ENCODE peak calls at places on chromosome 15, in ten cellular contexts. E is spleen, L is ovary, F is cardiac fibroblast, A is sigmoid colon, K is choroid plexus epithelial cell, D is coronary artery, J is IMR-90, B is epithelial cell of esophagus, Z is D721Med. G is an unnamed sample.

GRCh38 chr15:68644088-68644904 is 65.5 kb downstream of the CORO2B start:
- DNase-seq in E (no peak), L (peak), F (peak), A (peak), K (peak), D (peak), J (peak), B (peak), Z (no peak), G (no peak)

GRCh38 chr15:45638641-45639040 is 3.8 kb downstream of the SQOR start:
- DNase-seq in E (no peak), L (no peak), F (no peak), A (no peak), K (no peak), D (no peak), J (no peak), B (peak), Z (no peak), G (no peak)

GRCh38 chr15:43214169-43214568 is 6.6 kb downstream of the EPB42 start:
- DNase-seq in E (no peak), L (no peak), F (no peak), A (no peak), K (no peak), D (peak), J (no peak), B (no peak), Z (no peak), G (no peak)

GRCh38 chr15:60814855-60815254 is 335.9 kb upstream of the ICE2 start:
- DNase-seq in E (no peak), L (no peak), F (no peak), A (no peak), K (no peak), D (no peak), J (no peak), B (no peak), Z (no peak), G (no peak)

GRCh38 chr15:77034620-77035467 is 36.1 kb downstream of the TSPAN3 start:
- DNase-seq in E (peak), L (peak), F (peak), A (peak), K (peak), D (peak), J (no peak), B (no peak), Z (no peak), G (peak)

GRCh38 chr15:59317211-59317610 is 55.5 kb downstream of the MYO1E start:
- DNase-seq in E (no peak), L (no peak), F (no peak), A (no peak), K (no peak), D (no peak), J (peak), B (no peak), Z (no peak), G (no peak)

GRCh38 chr15:62749036-62749435 is 293.5 kb upstream of the TPM1 start:
- DNase-seq in E (no peak), L (no peak), F (no peak), A (no peak), K (no peak), D (no peak), J (no peak), B (no peak), Z (no peak), G (no peak)

GRCh38 chr15:68289057-68289456 is 11.5 kb downstream of the FEM1B start:
- DNase-seq in E (no peak), L (no peak), F (no peak), A (no peak), K (no peak), D (no peak), J (no peak), B (no peak), Z (no peak), G (no peak)

GRCh38 chr15:52379395-52380111 is 83.9 kb upstream of the MYO5C start:
- DNase-seq in E (no peak), L (no peak), F (no peak), A (no peak), K (no peak), D (no peak), J (no peak), B (no peak), Z (no peak), G (no peak)

GRCh38 chr15:91308855-91309254 is 208.8 kb downstream of the SV2B start:
- DNase-seq in E (no peak), L (no peak), F (no peak), A (no peak), K (no peak), D (no peak), J (no peak), B (no peak), Z (no peak), G (no peak)

GRCh38 chr15:29860872-29861271 is 38.6 kb upstream of the TJP1 start:
- DNase-seq in E (no peak), L (no peak), F (no peak), A (no peak), K (no peak), D (no peak), J (peak), B (peak), Z (no peak), G (no peak)

GRCh38 chr15:101491739-101492640 is 2.5 kb upstream of the PCSK6 start:
- DNase-seq in E (no peak), L (no peak), F (no peak), A (no peak), K (no peak), D (peak), J (no peak), B (no peak), Z (peak), G (peak)

GRCh38 chr15:43225201-43225949 is 4.6 kb upstream of the EPB42 start:
- DNase-seq in E (no peak), L (no peak), F (peak), A (no peak), K (peak), D (no peak), J (peak), B (peak), Z (peak), G (no peak)

GRCh38 chr15:61828860-61829513 is 231.3 kb downstream of the VPS13C start:
- DNase-seq in E (no peak), L (no peak), F (no peak), A (no peak), K (no peak), D (no peak), J (no peak), B (no peak), Z (no peak), G (no peak)

GRCh38 chr15:78695046-78695671 is 54.1 kb upstream of the CHRNB4 start:
- DNase-seq in E (no peak), L (no peak), F (no peak), A (no peak), K (no peak), D (peak), J (no peak), B (no peak), Z (no peak), G (peak)

GRCh38 chr15:51401872-51402517 is 60.5 kb downstream of the GLDN start:
- DNase-seq in E (peak), L (no peak), F (peak), A (no peak), K (peak), D (no peak), J (peak), B (peak), Z (no peak), G (peak)

GRCh38 chr15:29364429-29365078 is 94.9 kb upstream of the NSMCE3 start:
- DNase-seq in E (no peak), L (no peak), F (peak), A (no peak), K (peak), D (no peak), J (peak), B (peak), Z (no peak), G (no peak)

GRCh38 chr15:76377751-76378150 is 41.2 kb downstream of the ISL2 start:
- DNase-seq in E (no peak), L (no peak), F (no peak), A (no peak), K (no peak), D (no peak), J (no peak), B (no peak), Z (no peak), G (no peak)

GRCh38 chr15:29785068-29785467 is 37.2 kb downstream of the TJP1 start:
- DNase-seq in E (no peak), L (no peak), F (no peak), A (no peak), K (peak), D (no peak), J (no peak), B (no peak), Z (no peak), G (no peak)

GRCh38 chr15:88036154-88036839 is 220.2 kb downstream of the NTRK3 start:
- DNase-seq in E (no peak), L (no peak), F (no peak), A (no peak), K (no peak), D (no peak), J (no peak), B (no peak), Z (no peak), G (no peak)

GRCh38 chr15:100919481-100920405 is 586 bp downstream of the LRRK1 start:
- DNase-seq in E (peak), L (peak), F (peak), A (no peak), K (peak), D (peak), J (peak), B (peak), Z (no peak), G (no peak)

GRCh38 chr15:63521405-63522142 is 17.2 kb downstream of the USP3 start:
- DNase-seq in E (no peak), L (no peak), F (no peak), A (no peak), K (peak), D (no peak), J (peak), B (no peak), Z (no peak), G (no peak)

GRCh38 chr15:66730168-66731014 is 28.4 kb downstream of the SMAD6 start:
- DNase-seq in E (no peak), L (no peak), F (no peak), A (peak), K (no peak), D (no peak), J (peak), B (peak), Z (no peak), G (no peak)

GRCh38 chr15:85854345-85855097 is 59.8 kb upstream of the KLHL25 start:
- DNase-seq in E (no peak), L (peak), F (peak), A (no peak), K (peak), D (no peak), J (peak), B (peak), Z (peak), G (no peak)

GRCh38 chr15:70098170-70098460 is 398 bp upstream of the TLE3 start:
- DNase-seq in E (peak), L (no peak), F (no peak), A (no peak), K (no peak), D (no peak), J (no peak), B (no peak), Z (no peak), G (no peak)
- TF ChIP-seq CTCF in E (no peak), L (peak), F (no peak), A (no peak), K (no peak), D (no peak), J (no peak), B (no peak), Z (no peak), G (peak)

GRCh38 chr15:31857194-31857593 is 173.1 kb upstream of the CHRNA7 start:
- DNase-seq in E (no peak), L (no peak), F (no peak), A (no peak), K (no peak), D (no peak), J (no peak), B (no peak), Z (no peak), G (peak)
- TF ChIP-seq CTCF in E (no peak), L (no peak), F (no peak), A (no peak), K (no peak), D (no peak), J (no peak), B (no peak), Z (peak), G (no peak)

GRCh38 chr15:44299997-44300396 is 11.5 kb downstream of the GOLM2 start:
- DNase-seq in E (no peak), L (no peak), F (no peak), A (no peak), K (no peak), D (no peak), J (no peak), B (no peak), Z (no peak), G (no peak)

GRCh38 chr15:44295909-44296420 is 7.4 kb downstream of the GOLM2 start:
- DNase-seq in E (no peak), L (no peak), F (peak), A (no peak), K (peak), D (no peak), J (peak), B (no peak), Z (no peak), G (no peak)

GRCh38 chr15:44300567-44300966 is 12.0 kb downstream of the GOLM2 start:
- DNase-seq in E (no peak), L (no peak), F (no peak), A (no peak), K (no peak), D (no peak), J (no peak), B (no peak), Z (no peak), G (no peak)

GRCh38 chr15:44296625-44297524 is 8.4 kb downstream of the GOLM2 start:
- DNase-seq in E (no peak), L (no peak), F (peak), A (no peak), K (peak), D (no peak), J (peak), B (peak), Z (no peak), G (no peak)

GRCh38 chr15:44298878-44299277 is 10.4 kb downstream of the GOLM2 start:
- DNase-seq in E (no peak), L (no peak), F (no peak), A (no peak), K (no peak), D (no peak), J (no peak), B (peak), Z (no peak), G (no peak)
- TF ChIP-seq CTCF in E (no peak), L (no peak), F (peak), A (no peak), K (peak), D (no peak), J (peak), B (peak), Z (peak), G (peak)

DNA sequence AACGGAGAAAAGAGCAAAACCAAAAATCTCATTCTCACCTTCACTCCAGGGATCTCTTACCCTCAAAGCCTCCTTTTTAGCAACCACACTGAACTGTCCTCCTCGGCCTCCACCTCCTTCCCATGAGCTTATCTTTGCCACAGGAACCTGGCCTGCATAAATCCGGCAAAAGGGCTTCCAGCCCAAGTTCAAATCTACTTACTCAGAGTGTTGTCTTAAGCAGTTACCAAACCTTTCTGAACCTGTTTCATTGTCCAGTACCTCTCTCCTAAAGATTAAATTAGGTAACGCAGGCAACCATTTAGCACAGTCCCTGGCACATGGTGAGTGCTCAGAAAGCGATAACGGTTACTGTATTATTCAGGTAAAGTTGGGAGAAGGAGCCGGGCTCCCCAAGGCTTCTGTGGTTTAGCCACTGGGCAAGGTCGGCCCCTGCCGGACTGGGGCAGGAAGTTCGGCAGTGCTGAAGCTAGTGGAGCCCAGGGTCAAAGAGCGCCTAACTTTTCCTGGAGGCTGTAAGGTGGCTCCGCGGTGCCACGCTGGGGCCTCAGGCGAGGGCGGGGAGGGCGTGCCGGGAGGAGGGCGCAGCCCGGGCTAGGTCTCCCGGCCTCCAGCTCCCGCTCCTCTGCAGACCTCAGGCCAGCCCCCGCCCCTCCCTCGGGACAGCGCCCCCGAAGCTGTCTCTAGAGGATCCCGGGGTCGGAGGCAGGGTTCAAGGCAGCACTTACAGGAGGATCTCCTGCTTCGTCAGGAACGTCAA is 620 bp downstream of the CIB1 start:
- DNase-seq in E (peak), L (no peak), F (peak), A (peak), K (peak), D (no peak), J (peak), B (peak), Z (no peak), G (no peak)
- TF ChIP-seq CTCF in E (peak), L (peak), F (peak), A (peak), K (peak), D (peak), J (peak), B (peak), Z (no peak), G (peak)

GRCh38 chr15:80856400-80856799 is 77.2 kb downstream of the CEMIP start:
- DNase-seq in E (no peak), L (no peak), F (no peak), A (no peak), K (no peak), D (no peak), J (no peak), B (peak), Z (no peak), G (no peak)
- TF ChIP-seq CTCF in E (no peak), L (peak), F (no peak), A (no peak), K (peak), D (no peak), J (peak), B (no peak), Z (peak), G (peak)

DNA sequence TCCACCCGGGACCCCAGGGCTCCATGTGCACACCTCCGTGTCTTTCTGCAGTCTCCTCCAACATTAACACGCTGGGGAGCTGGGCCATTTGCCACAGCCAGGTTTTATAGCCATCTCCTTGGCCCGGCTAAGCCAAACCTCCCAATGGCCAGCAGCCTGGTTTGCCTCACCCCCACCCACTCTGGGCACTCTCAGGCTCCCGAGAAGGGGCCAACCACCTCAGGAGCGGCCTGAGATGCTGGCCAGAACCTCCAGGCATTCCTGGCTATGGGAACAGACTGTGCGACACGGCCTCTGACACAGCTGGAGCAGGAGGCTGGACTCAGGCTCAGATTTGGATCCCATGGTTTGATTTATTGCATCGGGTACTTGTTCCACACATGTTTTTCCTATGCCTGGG is 289.7 kb downstream of the RPLP1 start:
- DNase-seq in E (no peak), L (no peak), F (no peak), A (peak), K (no peak), D (no peak), J (no peak), B (no peak), Z (no peak), G (no peak)
- TF ChIP-seq CTCF in E (no peak), L (no peak), F (no peak), A (no peak), K (no peak), D (no peak), J (no peak), B (no peak), Z (no peak), G (no peak)

GRCh38 chr15:89381888-89382287 is 47.3 kb upstream of the POLG start:
- DNase-seq in E (no peak), L (no peak), F (no peak), A (no peak), K (no peak), D (no peak), J (no peak), B (no peak), Z (no peak), G (no peak)

GRCh38 chr15:89385596-89386242 is 51.1 kb upstream of the POLG start:
- DNase-seq in E (peak), L (no peak), F (peak), A (no peak), K (no peak), D (no peak), J (no peak), B (no peak), Z (no peak), G (no peak)

GRCh38 chr15:89382288-89382687 is 47.7 kb upstream of the POLG start:
- DNase-seq in E (no peak), L (no peak), F (no peak), A (no peak), K (no peak), D (no peak), J (no peak), B (no peak), Z (no peak), G (no peak)

GRCh38 chr15:89381330-89381729 is 46.7 kb upstream of the POLG start:
- DNase-seq in E (peak), L (no peak), F (no peak), A (no peak), K (no peak), D (no peak), J (no peak), B (no peak), Z (no peak), G (no peak)

GRCh38 chr15:89383635-89384604 is 49.3 kb upstream of the POLG start:
- DNase-seq in E (peak), L (peak), F (peak), A (peak), K (peak), D (no peak), J (peak), B (peak), Z (no peak), G (no peak)
- TF ChIP-seq CTCF in E (no peak), L (no peak), F (no peak), A (no peak), K (no peak), D (no peak), J (no peak), B (no peak), Z (no peak), G (no peak)

GRCh38 chr15:74405823-74406222 is 27.9 kb downstream of the SEMA7A start:
- DNase-seq in E (no peak), L (peak), F (no peak), A (no peak), K (peak), D (no peak), J (no peak), B (no peak), Z (no peak), G (no peak)
- TF ChIP-seq CTCF in E (no peak), L (no peak), F (no peak), A (no peak), K (no peak), D (no peak), J (no peak), B (no peak), Z (no peak), G (no peak)

DNA sequence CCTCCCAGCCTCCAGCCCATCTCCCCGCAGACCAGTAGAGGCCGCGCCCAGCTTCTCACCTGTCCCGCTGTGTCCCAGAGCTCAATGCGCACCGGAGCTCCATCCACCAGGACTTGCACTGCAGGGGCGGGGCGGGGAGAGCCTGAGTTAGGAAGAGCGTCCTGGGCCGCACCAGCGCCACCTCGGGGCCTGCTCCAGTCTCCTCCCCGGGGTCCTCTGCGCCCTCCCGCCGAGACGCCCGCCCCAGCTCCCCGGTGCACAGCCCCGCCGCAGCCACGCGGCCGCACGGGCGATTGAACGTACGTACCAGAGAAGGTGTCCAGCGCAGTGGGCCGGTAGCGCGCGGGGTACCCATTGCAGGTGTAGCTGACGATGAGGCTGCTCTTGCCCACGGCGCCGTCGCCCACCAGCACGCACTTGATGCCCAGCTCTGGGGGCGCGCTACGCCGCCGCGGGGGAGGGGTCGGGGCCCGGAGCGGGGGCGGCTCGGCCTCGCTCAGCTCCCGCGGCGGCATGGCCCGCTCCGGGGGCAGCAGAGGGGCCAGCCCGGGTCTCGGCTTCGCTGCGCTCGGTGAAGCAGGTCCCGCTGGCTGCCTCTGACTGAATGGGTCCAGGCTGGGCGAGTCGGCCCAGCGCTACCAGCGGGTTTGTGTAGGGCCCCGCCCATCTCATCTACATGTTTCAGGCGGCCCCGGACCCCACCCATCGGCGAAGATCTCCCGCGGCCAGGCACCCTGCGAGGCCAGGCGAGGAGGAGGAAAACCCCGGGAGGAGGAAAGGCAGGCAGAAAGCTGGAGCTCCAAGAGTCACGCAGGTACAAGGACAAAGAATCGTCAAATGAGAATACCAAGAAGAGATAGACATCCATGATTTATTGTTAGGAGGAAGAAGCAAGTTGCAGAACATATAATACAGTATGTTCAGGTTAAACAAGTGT is at the start of gene RHOV:
- DNase-seq in E (peak), L (peak), F (peak), A (peak), K (peak), D (no peak), J (peak), B (peak), Z (peak), G (no peak)
- TF ChIP-seq CTCF in E (no peak), L (no peak), F (no peak), A (no peak), K (peak), D (no peak), J (peak), B (peak), Z (peak), G (peak)